ENCODE peak calls at places on chromosomes 11 and 22, in eight cellular contexts. F is HCT116, V is PC-3, T is OCI-LY7, X is neural progenitor cell, W is SK-N-SH, M is GM23338, P is MM.1S. Z is an unnamed sample.

GRCh38 chr22:20857838-20858614 is 585 bp downstream of the PI4KA start:
- DNase-seq in F (peak; percentile 64), V (peak; percentile 67), T (peak; percentile 76), X (peak; percentile 95), W (peak; percentile 95), M (peak; percentile 97), P (peak; percentile 82), Z (peak; percentile 94)

GRCh38 chr11:70383664-70384395 is 14.5 kb upstream of the CTTN start:
- DNase-seq in F (no peak), V (no peak), T (no peak), X (no peak), W (no peak), M (no peak), P (no peak), Z (no peak)

GRCh38 chr11:128548655-128549255 is 38.6 kb downstream of the ETS1 start:
- DNase-seq in F (no peak), V (peak; percentile 31), T (peak; percentile 48), X (peak; percentile 71), W (peak; percentile 77), M (peak; percentile 60), P (no peak), Z (peak; percentile 61)

GRCh38 chr11:94183886-94184264 is 55.2 kb downstream of the PANX1 start:
- DNase-seq in F (peak; percentile 49), V (peak; percentile 89), T (peak; percentile 50), X (peak; percentile 73), W (peak; percentile 33), M (peak; percentile 83), P (no peak), Z (peak; percentile 81)

GRCh38 chr11:119518746-119519382 is 95.9 kb upstream of the THY1 start:
- DNase-seq in F (no peak), V (peak; percentile 68), T (peak; percentile 10), X (peak; percentile 89), W (no peak), M (peak; percentile 84), P (peak; percentile 23), Z (peak; percentile 80)

GRCh38 chr22:49788492-49788891 is 39.2 kb downstream of the BRD1 start:
- DNase-seq in F (no peak), V (no peak), T (no peak), X (no peak), W (no peak), M (no peak), P (no peak), Z (no peak)

GRCh38 chr11:69274531-69275016 is 19.4 kb upstream of the MYEOV start:
- DNase-seq in F (no peak), V (peak; percentile 96), T (no peak), X (no peak), W (no peak), M (no peak), P (no peak), Z (peak; percentile 90)

GRCh38 chr11:9803685-9804413 is 140.0 kb downstream of the SWAP70 start:
- DNase-seq in F (no peak), V (no peak), T (no peak), X (no peak), W (no peak), M (no peak), P (no peak), Z (peak; percentile 20)

GRCh38 chr11:609355-609811 is 6.4 kb downstream of the IRF7 start:
- DNase-seq in F (no peak), V (no peak), T (no peak), X (no peak), W (no peak), M (no peak), P (no peak), Z (no peak)

GRCh38 chr11:11635456-11635855 is 13.7 kb upstream of the GALNT18 start:
- DNase-seq in F (no peak), V (no peak), T (no peak), X (no peak), W (no peak), M (no peak), P (no peak), Z (no peak)

GRCh38 chr22:28600546-28601143 is 79.0 kb downstream of the TTC28 start:
- DNase-seq in F (peak; percentile 24), V (peak; percentile 70), T (peak; percentile 72), X (peak; percentile 59), W (peak; percentile 25), M (peak; percentile 78), P (peak; percentile 70), Z (peak; percentile 73)

GRCh38 chr11:65476632-65477270 is 22.1 kb upstream of the MALAT1 start:
- DNase-seq in F (no peak), V (no peak), T (no peak), X (no peak), W (no peak), M (no peak), P (peak; percentile 27), Z (peak; percentile 60)

GRCh38 chr22:36775589-36775965 is 342 bp downstream of the IFT27 start:
- DNase-seq in F (no peak), V (peak; percentile 7), T (peak; percentile 46), X (peak; percentile 69), W (no peak), M (peak; percentile 45), P (peak; percentile 33), Z (peak; percentile 55)

GRCh38 chr11:7524831-7525230 is 11.0 kb downstream of the PPFIBP2 start:
- DNase-seq in F (no peak), V (no peak), T (peak; percentile 45), X (peak; percentile 19), W (no peak), M (no peak), P (no peak), Z (no peak)

GRCh38 chr22:49765091-49765771 is 62.4 kb downstream of the BRD1 start:
- DNase-seq in F (no peak), V (no peak), T (no peak), X (no peak), W (peak; percentile 19), M (no peak), P (no peak), Z (no peak)

GRCh38 chr11:119155733-119156492 is 7.1 kb downstream of the ABCG4 start:
- DNase-seq in F (peak; percentile 43), V (peak; percentile 36), T (peak; percentile 45), X (peak; percentile 40), W (peak; percentile 67), M (peak; percentile 67), P (peak; percentile 18), Z (no peak)

GRCh38 chr11:110675548-110675947 is 36.7 kb downstream of the ARHGAP20 start:
- DNase-seq in F (no peak), V (no peak), T (no peak), X (no peak), W (no peak), M (no peak), P (no peak), Z (no peak)

GRCh38 chr22:49524362-49524761 is 303.3 kb downstream of the BRD1 start:
- DNase-seq in F (no peak), V (no peak), T (no peak), X (no peak), W (no peak), M (no peak), P (no peak), Z (no peak)

GRCh38 chr11:68839953-68840641 is 1.6 kb downstream of the CPT1A start:
- DNase-seq in F (no peak), V (peak; percentile 53), T (peak; percentile 72), X (peak; percentile 18), W (no peak), M (peak; percentile 76), P (peak; percentile 69), Z (no peak)

GRCh38 chr11:134272381-134273316 is 3.5 kb upstream of the GLB1L3 start:
- DNase-seq in F (no peak), V (no peak), T (no peak), X (peak; percentile 42), W (peak; percentile 48), M (peak; percentile 91), P (no peak), Z (peak; percentile 83)

GRCh38 chr11:12485328-12485727 is 108.0 kb downstream of the PARVA start:
- DNase-seq in F (no peak), V (peak; percentile 31), T (no peak), X (no peak), W (no peak), M (no peak), P (no peak), Z (no peak)

GRCh38 chr11:95337175-95337957 is 106.4 kb upstream of the SESN3 start:
- DNase-seq in F (no peak), V (no peak), T (no peak), X (peak; percentile 90), W (no peak), M (peak; percentile 64), P (peak; percentile 91), Z (peak; percentile 52)

GRCh38 chr11:123430736-123431356 is 777 bp downstream of the GRAMD1B start:
- DNase-seq in F (no peak), V (peak; percentile 72), T (no peak), X (peak; percentile 70), W (no peak), M (peak; percentile 81), P (no peak), Z (peak; percentile 45)

GRCh38 chr22:48742556-48743343 is 1084.9 kb downstream of the BRD1 start:
- DNase-seq in F (no peak), V (no peak), T (no peak), X (no peak), W (no peak), M (no peak), P (no peak), Z (peak; percentile 2)

GRCh38 chr22:27952091-27952490 is 33.0 kb upstream of the PITPNB start:
- DNase-seq in F (no peak), V (peak; percentile 4), T (no peak), X (no peak), W (no peak), M (no peak), P (no peak), Z (no peak)

GRCh38 chr22:33853200-33854097 is 66.8 kb downstream of the LARGE1 start:
- DNase-seq in F (no peak), V (peak; percentile 2), T (peak; percentile 91), X (peak; percentile 38), W (peak; percentile 64), M (peak; percentile 64), P (peak; percentile 85), Z (peak; percentile 58)

GRCh38 chr22:36781656-36782627 is 6.0 kb upstream of the IFT27 start:
- DNase-seq in F (peak; percentile 57), V (peak; percentile 84), T (peak; percentile 80), X (peak; percentile 82), W (peak; percentile 86), M (peak; percentile 89), P (peak; percentile 71), Z (peak; percentile 86)

GRCh38 chr11:100789500-100789899 is 102.4 kb downstream of the ARHGAP42 start:
- DNase-seq in F (no peak), V (peak; percentile 33), T (no peak), X (no peak), W (no peak), M (no peak), P (no peak), Z (peak; percentile 35)
- TF ChIP-seq EZH2phosphoT487 in F (no peak), V (no peak), T (no peak), X (no peak), W (no peak), M (no peak), P (no peak), Z (no peak)

GRCh38 chr22:31084811-31085492 is 3.8 kb downstream of the SMTN start:
- DNase-seq in F (no peak), V (no peak), T (peak; percentile 86), X (peak; percentile 90), W (peak; percentile 96), M (peak; percentile 98), P (peak; percentile 88), Z (peak; percentile 93)
- H2AFZ ChIP-seq in F (no peak overlapping the region), V (no peak overlapping the region), T (peak overlapping the region; percentile 81), X (peak overlapping the region; percentile 86), W (peak overlapping the region; percentile 90), M (peak overlapping the region; percentile 85), P (peak overlapping the region; percentile 99), Z (peak overlapping the region; percentile 48)

GRCh38 chr11:131246589-131247164 is 123.7 kb upstream of the NTM start:
- DNase-seq in F (no peak), V (peak; percentile 48), T (peak; percentile 1), X (peak; percentile 81), W (peak; percentile 23), M (peak; percentile 93), P (no peak), Z (peak; percentile 66)
- TF ChIP-seq CTCF in F (no peak), V (peak; percentile 66), T (peak; percentile 63), X (peak; percentile 85), W (no peak), M (peak; percentile 85), P (peak; percentile 40), Z (peak; percentile 61)

GRCh38 chr11:19905280-19905853 is 192.7 kb downstream of the NAV2 start:
- DNase-seq in F (peak; percentile 23), V (peak; percentile 48), T (peak; percentile 1), X (peak; percentile 55), W (peak; percentile 58), M (peak; percentile 76), P (no peak), Z (peak; percentile 69)
- TF ChIP-seq EZH2phosphoT487 in F (no peak), V (no peak), T (no peak), X (no peak), W (no peak), M (no peak), P (no peak), Z (no peak)